ENCODE peak calls at places on chromosomes 2 and 18, in four cellular contexts. Y, N, E and T are unnamed samples.

GRCh38 chr2:223644116-223644515 is 42.0 kb upstream of the SCG2 start:
- DNase-seq in E (no peak), N (no peak), Y (no peak), T (no peak)

GRCh38 chr2:64453710-64454315 is at the start of gene LGALSL:
- DNase-seq in N (peak; percentile 87), E (no peak), Y (no peak), T (peak; percentile 73)

GRCh38 chr2:168192839-168193616 is 54.4 kb downstream of the STK39 start:
- DNase-seq in E (no peak), Y (no peak), N (peak; percentile 57), T (no peak)

GRCh38 chr2:3261511-3261910 is 116.1 kb downstream of the EIPR1 start:
- DNase-seq in Y (no peak), N (no peak), E (no peak), T (no peak)

GRCh38 chr2:127968610-127969339 is 59.1 kb downstream of the SAP130 start:
- DNase-seq in N (no peak), Y (no peak), E (no peak), T (peak; percentile 14)

GRCh38 chr2:115678129-115678528 is 1235.7 kb downstream of the DPP10 start:
- DNase-seq in N (no peak), Y (no peak), E (no peak), T (no peak)

GRCh38 chr2:232367591-232368233 is 10.8 kb upstream of the ALPP start:
- DNase-seq in Y (no peak), E (peak; percentile 7), N (no peak), T (no peak)

GRCh38 chr2:208279236-208279635 is 13.2 kb downstream of the PIKFYVE start:
- DNase-seq in E (no peak), N (no peak), Y (no peak), T (no peak)

GRCh38 chr2:160324161-160324768 is 124.2 kb upstream of the ITGB6 start:
- DNase-seq in E (peak; percentile 1), N (peak; percentile 54), Y (no peak), T (no peak)

GRCh38 chr2:196166876-196167275 is 4.5 kb downstream of the STK17B start:
- DNase-seq in Y (no peak), E (no peak), N (peak; percentile 31), T (no peak)

GRCh38 chr2:181371782-181372292 is 85.3 kb upstream of the ITGA4 start:
- DNase-seq in N (no peak), E (no peak), Y (no peak), T (no peak)

GRCh38 chr2:15729709-15730544 is 138.3 kb downstream of the DDX1 start:
- DNase-seq in N (no peak), Y (no peak), E (peak; percentile 40), T (no peak)

GRCh38 chr2:135485441-135485840 is 45.6 kb downstream of the ZRANB3 start:
- DNase-seq in E (no peak), Y (no peak), N (peak; percentile 42), T (no peak)

GRCh38 chr18:11506871-11507270 is 102.5 kb upstream of the SLC35G4 start:
- DNase-seq in N (no peak), Y (no peak), E (no peak), T (no peak)

GRCh38 chr2:61733563-61733962 is 120.3 kb downstream of the FAM161A start:
- DNase-seq in N (no peak), E (no peak), Y (no peak), T (no peak)

GRCh38 chr2:199602271-199602895 is 144.6 kb upstream of the SATB2 start:
- DNase-seq in Y (no peak), E (no peak), N (no peak), T (no peak)

GRCh38 chr2:128835974-128836373 is 517.3 kb upstream of the HS6ST1 start:
- DNase-seq in E (no peak), Y (no peak), N (no peak), T (no peak)

GRCh38 chr18:79548986-79549637 is 130.5 kb upstream of the CTDP1 start:
- DNase-seq in N (no peak), E (no peak), Y (no peak), T (no peak)

GRCh38 chr2:177434475-177434874 is 41.9 kb downstream of the AGPS start:
- DNase-seq in N (no peak), E (no peak), Y (no peak), T (no peak)

GRCh38 chr2:215293879-215294278 is 18.0 kb upstream of the ATIC start:
- DNase-seq in E (no peak), N (no peak), Y (no peak), T (no peak)

GRCh38 chr2:41717883-41718282 is 329.9 kb upstream of the PKDCC start:
- DNase-seq in Y (no peak), E (no peak), N (peak; percentile 64), T (no peak)

GRCh38 chr18:80245781-80246655 is 1.3 kb downstream of the PARD6G start:
- DNase-seq in N (peak; percentile 8), Y (no peak), E (peak; percentile 47), T (no peak)

GRCh38 chr2:68766378-68766845 is 31.8 kb downstream of the ARHGAP25 start:
- DNase-seq in Y (no peak), E (no peak), N (peak; percentile 49), T (peak; percentile 1)

GRCh38 chr2:65731476-65731875 is 299.1 kb upstream of the SPRED2 start:
- DNase-seq in N (no peak), E (no peak), Y (no peak), T (no peak)

GRCh38 chr2:168596881-168597280 is 140.8 kb downstream of the CERS6 start:
- DNase-seq in N (no peak), Y (no peak), E (no peak), T (no peak)

GRCh38 chr2:235856151-235856819 is 311.9 kb downstream of the GBX2 start:
- DNase-seq in E (no peak), N (no peak), Y (no peak), T (no peak)

GRCh38 chr2:236659758-236660150 is 90.1 kb downstream of the ACKR3 start:
- DNase-seq in N (no peak), E (peak; percentile 21), Y (no peak), T (no peak)

GRCh38 chr18:77250501-77250925 is 865 bp downstream of the GALR1 start:
- DNase-seq in E (no peak), Y (no peak), N (no peak), T (no peak)

GRCh38 chr2:231241755-231242507 is 43.5 kb downstream of the ARMC9 start:
- DNase-seq in N (no peak), E (peak; percentile 37), Y (no peak), T (no peak)

GRCh38 chr2:26018184-26018716 is 15.6 kb upstream of the RAB10 start:
- DNase-seq in E (peak; percentile 57), Y (no peak), N (peak; percentile 90), T (peak; percentile 20)

GRCh38 chr2:197269173-197269572 is 41.4 kb downstream of the ANKRD44 start:
- DNase-seq in N (no peak), E (no peak), Y (no peak), T (no peak)

GRCh38 chr2:72940786-72941185 is 23.5 kb downstream of the EMX1 start:
- DNase-seq in Y (no peak), N (no peak), E (no peak), T (no peak)

GRCh38 chr2:200786826-200787225 is 24.9 kb upstream of the BZW1 start:
- DNase-seq in E (no peak), Y (no peak), N (no peak), T (no peak)

GRCh38 chr18:36769611-36770314 is 59.0 kb downstream of the TPGS2 start:
- DNase-seq in E (no peak), Y (no peak), N (peak; percentile 11), T (no peak)

GRCh38 chr18:62436636-62437519 is 85.9 kb upstream of the ZCCHC2 start:
- DNase-seq in N (peak; percentile 51), Y (no peak), E (peak; percentile 54), T (no peak)